ENCODE peak calls at places on chromosomes 2 and 18, in six cellular contexts. One of them, this sample, is unnamed.

GRCh38 chr2:17604050-17604449 is 63.6 kb downstream of the VSNL1 start:
- DNase-seq in HepG2: no peak
- DNase-seq in GM12878: no peak
- DNase-seq in K562: no peak
- DNase-seq in H1: no peak
- DNase-seq in SK-N-SH: no peak
- DNase-seq in this sample: no peak

GRCh38 chr2:227703961-227704360 is 13.9 kb downstream of the SLC19A3 start:
- DNase-seq in SK-N-SH: no peak
- DNase-seq in GM12878: no peak
- DNase-seq in H1: no peak
- DNase-seq in HepG2: no peak
- DNase-seq in K562: no peak
- DNase-seq in this sample: no peak

GRCh38 chr2:218717262-218717661 is 6.6 kb downstream of the TTLL4 start:
- DNase-seq in HepG2: no peak
- DNase-seq in H1: no peak
- DNase-seq in GM12878: no peak
- DNase-seq in SK-N-SH: no peak
- DNase-seq in K562: peak; percentile 17
- DNase-seq in this sample: no peak

GRCh38 chr2:88600038-88600465 is 27.2 kb downstream of the EIF2AK3 start:
- DNase-seq in GM12878: peak; percentile 98
- DNase-seq in HepG2: peak; percentile 90
- DNase-seq in K562: peak; percentile 78
- DNase-seq in H1: no peak
- DNase-seq in SK-N-SH: peak; percentile 35
- DNase-seq in this sample: peak; percentile 91

GRCh38 chr2:111986116-111986900 is 68.8 kb upstream of the TMEM87B start:
- DNase-seq in HepG2: peak; percentile 63
- DNase-seq in K562: no peak
- DNase-seq in GM12878: no peak
- DNase-seq in SK-N-SH: no peak
- DNase-seq in H1: peak; percentile 20
- DNase-seq in this sample: no peak

GRCh38 chr2:62570861-62571698 is 65.1 kb upstream of the TMEM17 start:
- DNase-seq in SK-N-SH: no peak
- DNase-seq in H1: peak; percentile 59
- DNase-seq in GM12878: no peak
- DNase-seq in HepG2: no peak
- DNase-seq in K562: no peak
- DNase-seq in this sample: peak; percentile 63

GRCh38 chr18:44679912-44680270 is 797 bp upstream of the SETBP1 start:
- DNase-seq in SK-N-SH: peak; percentile 82
- DNase-seq in K562: peak; percentile 6
- DNase-seq in H1: peak; percentile 57
- DNase-seq in HepG2: no peak
- DNase-seq in GM12878: no peak
- DNase-seq in this sample: peak; percentile 54

GRCh38 chr18:6482198-6482977 is 67.7 kb upstream of the L3MBTL4 start:
- DNase-seq in K562: peak; percentile 41
- DNase-seq in HepG2: peak; percentile 38
- DNase-seq in SK-N-SH: peak; percentile 67
- DNase-seq in GM12878: no peak
- DNase-seq in H1: peak; percentile 80
- DNase-seq in this sample: peak; percentile 19

GRCh38 chr18:69628774-69629359 is 228.2 kb downstream of the DOK6 start:
- DNase-seq in H1: no peak
- DNase-seq in HepG2: no peak
- DNase-seq in GM12878: no peak
- DNase-seq in SK-N-SH: no peak
- DNase-seq in K562: no peak
- DNase-seq in this sample: no peak

GRCh38 chr18:56470679-56471345 is 167.6 kb downstream of the TXNL1 start:
- DNase-seq in HepG2: no peak
- DNase-seq in K562: no peak
- DNase-seq in GM12878: no peak
- DNase-seq in H1: no peak
- DNase-seq in SK-N-SH: no peak
- DNase-seq in this sample: no peak

GRCh38 chr2:1930376-1930775 is 186.1 kb upstream of the PXDN start:
- DNase-seq in SK-N-SH: no peak
- DNase-seq in HepG2: no peak
- DNase-seq in H1: peak; percentile 22
- DNase-seq in K562: no peak
- DNase-seq in GM12878: no peak
- DNase-seq in this sample: no peak

GRCh38 chr18:50172367-50172766 is 22.6 kb downstream of the MYO5B start:
- DNase-seq in SK-N-SH: no peak
- DNase-seq in K562: no peak
- DNase-seq in H1: no peak
- DNase-seq in HepG2: no peak
- DNase-seq in GM12878: no peak
- DNase-seq in this sample: no peak

GRCh38 chr18:23867011-23867410 is 147.5 kb upstream of the TTC39C start:
- DNase-seq in H1: no peak
- DNase-seq in SK-N-SH: no peak
- DNase-seq in HepG2: no peak
- DNase-seq in GM12878: no peak
- DNase-seq in K562: no peak
- DNase-seq in this sample: no peak

GRCh38 chr2:237180987-237181386 is 95.3 kb downstream of the COPS8 start:
- DNase-seq in GM12878: no peak
- DNase-seq in HepG2: no peak
- DNase-seq in H1: no peak
- DNase-seq in SK-N-SH: no peak
- DNase-seq in K562: no peak
- DNase-seq in this sample: no peak

GRCh38 chr2:69056071-69056470 is 43.1 kb downstream of the ANTXR1 start:
- DNase-seq in K562: no peak
- DNase-seq in SK-N-SH: no peak
- DNase-seq in H1: no peak
- DNase-seq in GM12878: no peak
- DNase-seq in HepG2: no peak
- DNase-seq in this sample: no peak

GRCh38 chr18:58618822-58619553 is 9.9 kb downstream of the ALPK2 start:
- DNase-seq in GM12878: no peak
- DNase-seq in K562: no peak
- DNase-seq in HepG2: no peak
- DNase-seq in SK-N-SH: no peak
- DNase-seq in H1: no peak
- DNase-seq in this sample: no peak

GRCh38 chr2:85589982-85590791 is 5.4 kb upstream of the RNF181 start:
- DNase-seq in SK-N-SH: no peak
- DNase-seq in GM12878: no peak
- DNase-seq in H1: no peak
- DNase-seq in K562: no peak
- DNase-seq in HepG2: peak; percentile 82
- DNase-seq in this sample: no peak

GRCh38 chr18:37409870-37410269 is 155.7 kb downstream of the CELF4 start:
- DNase-seq in K562: no peak
- DNase-seq in GM12878: no peak
- DNase-seq in HepG2: no peak
- DNase-seq in H1: no peak
- DNase-seq in SK-N-SH: no peak
- DNase-seq in this sample: no peak

GRCh38 chr18:22846088-22846683 is 86.9 kb upstream of the RBBP8 start:
- DNase-seq in H1: no peak
- DNase-seq in GM12878: no peak
- DNase-seq in K562: peak; percentile 34
- DNase-seq in HepG2: peak; percentile 21
- DNase-seq in SK-N-SH: peak; percentile 35
- DNase-seq in this sample: peak; percentile 21

GRCh38 chr2:100744589-100744988 is 75.3 kb upstream of the NPAS2 start:
- DNase-seq in K562: no peak
- DNase-seq in GM12878: no peak
- DNase-seq in H1: no peak
- DNase-seq in SK-N-SH: no peak
- DNase-seq in HepG2: peak; percentile 47
- DNase-seq in this sample: no peak

GRCh38 chr2:239137165-239137889 is 263.5 kb downstream of the HDAC4 start:
- DNase-seq in HepG2: no peak
- DNase-seq in SK-N-SH: no peak
- DNase-seq in H1: no peak
- DNase-seq in K562: no peak
- DNase-seq in GM12878: no peak
- DNase-seq in this sample: no peak

GRCh38 chr18:23458830-23459529 is 5.9 kb downstream of the RIOK3 start:
- DNase-seq in H1: no peak
- DNase-seq in GM12878: no peak
- DNase-seq in SK-N-SH: no peak
- DNase-seq in HepG2: no peak
- DNase-seq in K562: no peak
- DNase-seq in this sample: no peak

GRCh38 chr2:207399301-207399700 is 130.5 kb upstream of the CREB1 start:
- DNase-seq in H1: no peak
- DNase-seq in HepG2: no peak
- DNase-seq in K562: no peak
- DNase-seq in SK-N-SH: no peak
- DNase-seq in GM12878: no peak
- DNase-seq in this sample: no peak

GRCh38 chr18:9516437-9517064 is 41.2 kb downstream of the RALBP1 start:
- DNase-seq in HepG2: peak; percentile 14
- DNase-seq in H1: no peak
- DNase-seq in K562: peak; percentile 57
- DNase-seq in GM12878: peak; percentile 17
- DNase-seq in SK-N-SH: peak; percentile 63
- DNase-seq in this sample: no peak
- TF ChIP-seq CHD2 in HepG2: no peak
- TF ChIP-seq CHD2 in H1: no peak
- TF ChIP-seq CHD2 in K562: no peak
- TF ChIP-seq CHD2 in GM12878: no peak
- TF ChIP-seq CHD2 in SK-N-SH: no peak
- TF ChIP-seq CHD2 in this sample: no peak

DNA sequence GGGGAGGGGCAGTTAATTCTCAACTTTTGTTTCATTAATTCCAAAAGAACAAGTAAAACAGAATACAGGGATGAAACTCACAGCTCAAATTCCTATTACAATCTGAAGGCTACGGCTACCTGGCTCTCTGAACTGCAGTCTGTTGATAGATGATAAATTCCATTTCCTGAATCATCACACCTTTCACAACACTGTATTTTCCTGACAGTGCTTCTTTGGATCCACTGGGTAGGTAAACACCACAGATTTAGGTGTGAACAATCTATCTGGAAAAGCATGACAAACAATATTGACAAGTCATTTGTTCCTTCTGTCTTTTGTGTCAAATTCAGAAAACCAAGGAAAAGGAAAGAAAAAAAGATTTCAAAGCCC is 843.2 kb downstream of the LRRTM4 start:
- DNase-seq in K562: no peak
- DNase-seq in HepG2: no peak
- DNase-seq in GM12878: no peak
- DNase-seq in SK-N-SH: no peak
- DNase-seq in H1: no peak
- DNase-seq in this sample: no peak
- TF ChIP-seq CHD2 in K562: no peak
- TF ChIP-seq CHD2 in HepG2: no peak
- TF ChIP-seq CHD2 in GM12878: no peak
- TF ChIP-seq CHD2 in SK-N-SH: no peak
- TF ChIP-seq CHD2 in H1: no peak
- TF ChIP-seq CHD2 in this sample: no peak

DNA sequence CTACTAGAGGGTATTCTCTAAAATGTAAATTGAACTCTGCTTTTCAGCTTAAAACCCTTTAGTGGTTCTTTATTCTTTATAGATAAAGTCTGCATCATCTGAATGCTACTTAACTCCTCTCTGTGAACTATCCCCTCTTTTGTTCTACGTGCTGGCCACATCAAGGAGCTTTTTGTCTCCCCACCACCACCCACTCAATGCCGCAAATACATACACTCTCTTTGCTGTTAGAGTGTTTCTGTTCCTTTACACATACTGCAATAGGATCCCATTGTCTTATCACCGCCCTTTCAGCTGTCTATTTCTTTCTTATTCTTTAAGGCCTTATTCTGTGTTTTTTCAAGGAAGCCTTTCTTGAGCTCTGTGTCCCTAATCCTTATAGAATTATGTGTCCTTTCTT is 83.3 kb downstream of the EML4 start:
- DNase-seq in K562: no peak
- DNase-seq in GM12878: no peak
- DNase-seq in H1: no peak
- DNase-seq in HepG2: no peak
- DNase-seq in SK-N-SH: no peak
- DNase-seq in this sample: no peak
- TF ChIP-seq CHD2 in K562: no peak
- TF ChIP-seq CHD2 in GM12878: no peak
- TF ChIP-seq CHD2 in H1: no peak
- TF ChIP-seq CHD2 in HepG2: no peak
- TF ChIP-seq CHD2 in SK-N-SH: no peak
- TF ChIP-seq CHD2 in this sample: no peak

DNA sequence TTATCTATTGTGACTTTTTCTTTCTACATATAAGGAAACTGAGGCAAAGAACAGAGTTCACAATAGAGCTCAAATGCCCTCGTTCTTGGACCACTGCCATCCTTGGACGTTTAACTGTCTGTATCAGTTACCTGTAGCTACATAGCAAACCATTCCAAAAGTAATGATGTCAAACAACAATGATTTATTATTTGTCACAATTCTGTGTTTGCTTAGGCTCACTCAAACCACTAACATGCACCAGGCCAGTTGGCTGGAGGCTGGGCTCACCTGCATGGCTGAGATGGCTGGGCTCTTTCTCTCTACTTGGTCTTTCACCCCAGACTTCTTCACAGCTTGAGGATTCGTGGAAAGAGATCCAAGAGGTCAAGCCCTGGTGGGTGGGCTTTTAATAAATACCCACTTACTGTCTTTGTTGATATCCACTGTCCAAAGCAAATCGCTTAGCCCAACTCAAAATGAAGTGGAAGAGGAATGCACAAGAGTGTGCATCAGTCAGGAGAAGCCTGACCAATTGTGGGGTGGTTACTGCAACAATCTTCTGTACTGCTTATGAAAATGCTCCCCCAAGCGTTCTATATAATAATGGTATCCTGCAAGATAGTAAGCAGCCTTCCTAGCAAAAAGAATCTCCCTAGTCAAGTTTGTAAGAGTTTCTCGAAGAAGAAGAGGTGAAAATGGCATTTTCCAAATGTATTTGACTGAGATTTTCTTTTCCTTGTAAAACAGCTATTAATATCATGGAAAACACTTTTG is 163.5 kb upstream of the NT5C1B start:
- DNase-seq in K562: no peak
- DNase-seq in H1: no peak
- DNase-seq in GM12878: no peak
- DNase-seq in HepG2: no peak
- DNase-seq in SK-N-SH: no peak
- DNase-seq in this sample: no peak
- TF ChIP-seq CHD2 in K562: no peak
- TF ChIP-seq CHD2 in H1: no peak
- TF ChIP-seq CHD2 in GM12878: no peak
- TF ChIP-seq CHD2 in HepG2: no peak
- TF ChIP-seq CHD2 in SK-N-SH: no peak
- TF ChIP-seq CHD2 in this sample: no peak